ENCODE peak calls at places on chromosomes 4 and X, in six cellular contexts. One of them, this sample, is unnamed.

GRCh38 chr4:98747659-98748091 is 89.3 kb upstream of the TSPAN5 start:
- DNase-seq in A549: no peak
- DNase-seq in breast epithelium: no peak
- DNase-seq in tibial nerve: no peak
- DNase-seq in IMR-90: no peak
- DNase-seq in upper lobe of left lung: peak
- DNase-seq in this sample: no peak

GRCh38 chr4:13907255-13907751 is 279.8 kb upstream of the BOD1L1 start:
- DNase-seq in IMR-90: peak
- DNase-seq in tibial nerve: no peak
- DNase-seq in breast epithelium: no peak
- DNase-seq in A549: peak
- DNase-seq in upper lobe of left lung: no peak
- DNase-seq in this sample: no peak

GRCh38 chr4:24260922-24261581 is 323.3 kb downstream of the DHX15 start:
- DNase-seq in IMR-90: no peak
- DNase-seq in breast epithelium: no peak
- DNase-seq in A549: no peak
- DNase-seq in tibial nerve: peak
- DNase-seq in upper lobe of left lung: no peak
- DNase-seq in this sample: no peak

GRCh38 chr4:176837176-176837915 is 44.6 kb upstream of the VEGFC start:
- DNase-seq in IMR-90: no peak
- DNase-seq in tibial nerve: no peak
- DNase-seq in breast epithelium: no peak
- DNase-seq in A549: no peak
- DNase-seq in upper lobe of left lung: no peak
- DNase-seq in this sample: no peak

GRCh38 chr4:47465008-47465407 is 1.5 kb upstream of the COMMD8 start:
- DNase-seq in upper lobe of left lung: no peak
- DNase-seq in tibial nerve: no peak
- DNase-seq in breast epithelium: no peak
- DNase-seq in A549: no peak
- DNase-seq in IMR-90: no peak
- DNase-seq in this sample: no peak

GRCh38 chrX:13778916-13779315 is 38.0 kb downstream of the GPM6B start:
- DNase-seq in breast epithelium: no peak
- DNase-seq in tibial nerve: no peak
- DNase-seq in A549: no peak
- DNase-seq in upper lobe of left lung: no peak
- DNase-seq in IMR-90: peak
- DNase-seq in this sample: no peak

GRCh38 chrX:418927-419729 is 32.4 kb upstream of the PPP2R3B start:
- DNase-seq in tibial nerve: no peak
- DNase-seq in breast epithelium: no peak
- DNase-seq in A549: no peak
- DNase-seq in upper lobe of left lung: no peak
- DNase-seq in IMR-90: no peak
- DNase-seq in this sample: no peak

GRCh38 chr4:39407584-39407885 is 805 bp downstream of the KLB start:
- DNase-seq in breast epithelium: no peak
- DNase-seq in tibial nerve: no peak
- DNase-seq in IMR-90: no peak
- DNase-seq in A549: no peak
- DNase-seq in upper lobe of left lung: no peak
- DNase-seq in this sample: no peak

GRCh38 chrX:13389501-13389900 is 69.6 kb upstream of the ATXN3L start:
- DNase-seq in A549: no peak
- DNase-seq in IMR-90: no peak
- DNase-seq in tibial nerve: no peak
- DNase-seq in breast epithelium: no peak
- DNase-seq in upper lobe of left lung: no peak
- DNase-seq in this sample: no peak

GRCh38 chr4:5926601-5927000 is 33.7 kb upstream of the CRMP1 start:
- DNase-seq in IMR-90: no peak
- DNase-seq in upper lobe of left lung: no peak
- DNase-seq in breast epithelium: no peak
- DNase-seq in tibial nerve: no peak
- DNase-seq in A549: no peak
- DNase-seq in this sample: no peak

GRCh38 chr4:121192500-121192899 is 28.4 kb upstream of the TNIP3 start:
- DNase-seq in breast epithelium: no peak
- DNase-seq in upper lobe of left lung: no peak
- DNase-seq in A549: no peak
- DNase-seq in IMR-90: peak
- DNase-seq in tibial nerve: no peak
- DNase-seq in this sample: no peak

GRCh38 chr4:148442830-148443549 is 776 bp upstream of the NR3C2 start:
- DNase-seq in breast epithelium: no peak
- DNase-seq in IMR-90: no peak
- DNase-seq in upper lobe of left lung: no peak
- DNase-seq in tibial nerve: no peak
- DNase-seq in A549: no peak
- DNase-seq in this sample: no peak

GRCh38 chr4:140243345-140243753 is 89.4 kb upstream of the MAML3 start:
- DNase-seq in IMR-90: no peak
- DNase-seq in tibial nerve: no peak
- DNase-seq in A549: no peak
- DNase-seq in upper lobe of left lung: peak
- DNase-seq in breast epithelium: peak
- DNase-seq in this sample: no peak

GRCh38 chrX:19593684-19594083 is 78.4 kb upstream of the MAP3K15 start:
- DNase-seq in tibial nerve: peak
- DNase-seq in A549: peak
- DNase-seq in upper lobe of left lung: no peak
- DNase-seq in breast epithelium: no peak
- DNase-seq in IMR-90: peak
- DNase-seq in this sample: no peak

GRCh38 chr4:151227731-151228130 is 49.2 kb upstream of the PRSS48 start:
- DNase-seq in IMR-90: peak
- DNase-seq in breast epithelium: peak
- DNase-seq in upper lobe of left lung: peak
- DNase-seq in tibial nerve: peak
- DNase-seq in A549: no peak
- DNase-seq in this sample: no peak

GRCh38 chr4:26459054-26459755 is 31.1 kb downstream of the CCKAR start:
- DNase-seq in IMR-90: peak
- DNase-seq in upper lobe of left lung: no peak
- DNase-seq in breast epithelium: no peak
- DNase-seq in A549: peak
- DNase-seq in tibial nerve: no peak
- DNase-seq in this sample: no peak

GRCh38 chr4:145195167-145195952 is 15.0 kb upstream of the OTUD4 start:
- DNase-seq in IMR-90: no peak
- DNase-seq in breast epithelium: no peak
- DNase-seq in tibial nerve: no peak
- DNase-seq in upper lobe of left lung: no peak
- DNase-seq in A549: no peak
- DNase-seq in this sample: no peak

GRCh38 chrX:43953218-43953617 is 20.0 kb downstream of the NDP start:
- DNase-seq in IMR-90: peak
- DNase-seq in breast epithelium: no peak
- DNase-seq in A549: no peak
- DNase-seq in upper lobe of left lung: no peak
- DNase-seq in tibial nerve: no peak
- DNase-seq in this sample: no peak

DNA sequence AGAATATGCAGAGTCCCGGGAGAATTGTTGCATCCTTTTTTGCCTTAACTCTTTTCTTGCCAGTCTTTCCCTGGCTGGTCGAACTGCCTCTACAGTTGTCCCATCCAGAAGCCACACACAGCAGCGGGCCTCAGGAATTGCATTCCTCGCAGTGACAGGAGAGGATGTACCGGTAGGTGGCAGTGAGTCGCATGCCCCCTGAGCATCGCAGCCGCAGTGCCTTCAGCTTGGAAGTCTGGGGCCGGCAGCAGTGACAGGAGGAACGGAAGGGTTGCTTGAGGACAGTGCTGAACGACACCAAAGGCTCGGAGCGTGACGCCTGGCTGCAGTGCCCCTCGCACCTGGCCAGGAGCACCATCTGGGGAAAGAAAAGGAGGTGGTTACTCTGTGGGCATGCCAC is 23.5 kb downstream of the NDP start:
- DNase-seq in tibial nerve: peak
- DNase-seq in upper lobe of left lung: peak
- DNase-seq in A549: peak
- DNase-seq in IMR-90: no peak
- DNase-seq in breast epithelium: no peak
- DNase-seq in this sample: peak
- H3K4me3 ChIP-seq in tibial nerve: no peak
- H3K4me3 ChIP-seq in upper lobe of left lung: no peak
- H3K4me3 ChIP-seq in A549: no peak
- H3K4me3 ChIP-seq in IMR-90: no peak
- H3K4me3 ChIP-seq in breast epithelium: no peak
- H3K4me3 ChIP-seq in this sample: no peak

GRCh38 chrX:107712231-107713204 is 63.1 kb downstream of the TSC22D3 start:
- DNase-seq in A549: no peak
- DNase-seq in tibial nerve: peak
- DNase-seq in breast epithelium: no peak
- DNase-seq in upper lobe of left lung: peak
- DNase-seq in IMR-90: peak
- DNase-seq in this sample: no peak

GRCh38 chrX:107709266-107709795 is 66.3 kb downstream of the TSC22D3 start:
- DNase-seq in IMR-90: no peak
- DNase-seq in breast epithelium: peak
- DNase-seq in A549: no peak
- DNase-seq in upper lobe of left lung: no peak
- DNase-seq in tibial nerve: no peak
- DNase-seq in this sample: no peak

GRCh38 chrX:107708762-107709161 is 66.8 kb downstream of the TSC22D3 start:
- DNase-seq in breast epithelium: peak
- DNase-seq in tibial nerve: no peak
- DNase-seq in IMR-90: peak
- DNase-seq in upper lobe of left lung: no peak
- DNase-seq in A549: no peak
- DNase-seq in this sample: no peak

GRCh38 chrX:107711521-107712041 is 64.0 kb downstream of the TSC22D3 start:
- DNase-seq in IMR-90: no peak
- DNase-seq in breast epithelium: no peak
- DNase-seq in upper lobe of left lung: no peak
- DNase-seq in A549: no peak
- DNase-seq in tibial nerve: no peak
- DNase-seq in this sample: no peak

GRCh38 chrX:107710617-107711391 is 64.8 kb downstream of the TSC22D3 start:
- DNase-seq in A549: peak
- DNase-seq in upper lobe of left lung: peak
- DNase-seq in tibial nerve: peak
- DNase-seq in breast epithelium: peak
- DNase-seq in IMR-90: peak
- DNase-seq in this sample: no peak
- TF ChIP-seq POLR2A in A549: no peak
- TF ChIP-seq POLR2A in upper lobe of left lung: peak
- TF ChIP-seq POLR2A in tibial nerve: peak
- TF ChIP-seq POLR2A in breast epithelium: no peak
- TF ChIP-seq POLR2A in IMR-90: no peak
- TF ChIP-seq POLR2A in this sample: no peak

GRCh38 chr4:8289956-8290700 is 20.6 kb downstream of the HTRA3 start:
- DNase-seq in breast epithelium: no peak
- DNase-seq in IMR-90: no peak
- DNase-seq in A549: no peak
- DNase-seq in tibial nerve: no peak
- DNase-seq in upper lobe of left lung: no peak
- DNase-seq in this sample: peak

GRCh38 chr4:8290701-8290970 is 21.1 kb downstream of the HTRA3 start:
- DNase-seq in IMR-90: no peak
- DNase-seq in A549: no peak
- DNase-seq in tibial nerve: no peak
- DNase-seq in upper lobe of left lung: no peak
- DNase-seq in breast epithelium: no peak
- DNase-seq in this sample: peak

GRCh38 chr4:8292388-8293107 is 23.0 kb downstream of the HTRA3 start:
- DNase-seq in breast epithelium: no peak
- DNase-seq in IMR-90: no peak
- DNase-seq in A549: no peak
- DNase-seq in upper lobe of left lung: no peak
- DNase-seq in tibial nerve: no peak
- DNase-seq in this sample: no peak

GRCh38 chr4:8291701-8292387 is 22.3 kb downstream of the HTRA3 start:
- DNase-seq in breast epithelium: no peak
- DNase-seq in IMR-90: no peak
- DNase-seq in tibial nerve: no peak
- DNase-seq in A549: no peak
- DNase-seq in upper lobe of left lung: no peak
- DNase-seq in this sample: no peak

DNA sequence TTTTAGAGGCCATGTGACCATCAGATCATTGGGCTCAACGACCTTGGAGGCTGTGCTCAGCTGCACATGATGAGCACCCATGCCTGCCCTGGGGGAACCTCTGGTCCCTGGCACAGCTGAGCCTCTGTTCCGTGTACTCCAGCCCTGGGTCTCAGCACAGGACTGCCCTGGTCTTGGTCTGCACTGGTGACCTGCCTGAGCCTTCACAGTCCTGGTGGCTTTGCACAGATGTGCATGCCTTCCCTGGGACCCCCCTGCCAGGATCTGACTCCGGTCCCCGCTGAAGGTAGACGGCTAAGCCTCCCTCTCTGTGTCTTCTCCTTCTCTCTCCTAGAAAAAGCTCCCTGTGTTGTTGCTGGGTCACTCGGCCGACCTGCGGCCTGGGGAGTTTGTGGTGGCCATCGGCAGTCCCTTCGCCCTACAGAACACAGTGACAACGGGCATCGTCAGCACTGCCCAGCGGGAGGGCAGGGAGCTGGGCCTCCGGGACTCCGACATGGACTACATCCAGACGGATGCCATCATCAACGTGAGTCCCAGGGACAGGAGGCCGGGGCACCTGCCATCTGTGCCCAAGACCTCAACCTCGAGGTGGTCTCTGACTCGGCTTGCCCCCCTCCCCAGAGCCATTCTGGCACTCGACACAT is 21.6 kb downstream of the HTRA3 start:
- DNase-seq in upper lobe of left lung: no peak
- DNase-seq in IMR-90: no peak
- DNase-seq in tibial nerve: no peak
- DNase-seq in A549: no peak
- DNase-seq in breast epithelium: no peak
- DNase-seq in this sample: no peak
- H3K27ac ChIP-seq in upper lobe of left lung: no peak
- H3K27ac ChIP-seq in IMR-90: no peak
- H3K27ac ChIP-seq in tibial nerve: no peak
- H3K27ac ChIP-seq in A549: no peak
- H3K27ac ChIP-seq in breast epithelium: no peak
- H3K27ac ChIP-seq in this sample: no peak

DNA sequence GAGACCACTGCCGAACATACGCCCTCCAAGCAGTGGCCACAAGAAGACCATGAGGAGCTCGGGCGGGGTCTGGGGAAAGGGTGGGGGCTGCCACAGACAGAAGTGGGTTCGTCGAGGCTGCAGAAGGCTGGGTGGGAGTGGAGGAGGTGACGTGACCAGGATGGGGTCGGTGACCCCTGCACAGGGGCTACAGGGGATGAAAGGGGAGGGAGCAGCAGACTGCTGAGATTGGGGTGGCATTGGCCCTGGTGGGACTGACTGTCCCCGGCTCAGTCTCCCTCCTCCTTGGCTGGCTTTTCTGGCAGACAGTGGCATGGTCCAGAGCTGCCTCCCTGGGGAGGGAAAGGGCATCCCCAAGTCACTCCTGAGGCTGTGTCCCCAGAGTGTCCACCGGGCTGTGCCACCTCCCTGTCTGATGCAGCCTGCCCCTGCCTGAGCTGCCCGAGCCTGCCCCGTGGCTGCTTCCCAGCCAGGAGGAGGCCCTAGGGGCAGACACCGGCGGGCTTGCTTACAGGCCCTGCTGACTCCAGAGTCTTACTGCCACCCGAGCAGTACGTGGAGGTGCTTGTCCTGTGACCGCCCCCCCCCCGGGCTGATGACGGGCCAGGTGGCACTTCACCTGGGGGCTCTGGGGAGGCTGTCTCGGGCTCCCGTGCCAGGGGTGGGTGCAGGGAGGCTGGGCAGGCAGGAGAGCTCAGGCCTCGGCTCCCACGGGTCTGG is 7.2 kb downstream of the SH3BP2 start:
- DNase-seq in breast epithelium: no peak
- DNase-seq in A549: no peak
- DNase-seq in IMR-90: no peak
- DNase-seq in tibial nerve: no peak
- DNase-seq in upper lobe of left lung: peak
- DNase-seq in this sample: peak
- H3K4me3 ChIP-seq in breast epithelium: peak
- H3K4me3 ChIP-seq in A549: no peak
- H3K4me3 ChIP-seq in IMR-90: no peak
- H3K4me3 ChIP-seq in tibial nerve: peak
- H3K4me3 ChIP-seq in upper lobe of left lung: peak
- H3K4me3 ChIP-seq in this sample: peak

This sample was measured in right lobe of liver.